ENCODE peak calls at places on chromosomes 11 and 22, in five cellular contexts. One of them, this sample, is unnamed. For H3K27me3 and H3K9me3, the result is how much of the 10 kb centered on the place peaks cover.

GRCh38 chr11:122155765-122156527 is 39.9 kb upstream of the BLID start:
- DNase-seq in CD8-positive, alpha-beta memory T cell: no peak
- DNase-seq in Peyer's patch: no peak
- DNase-seq in uterus: no peak
- DNase-seq in esophagus squamous epithelium: no peak
- DNase-seq in this sample: no peak

GRCh38 chr22:41264408-41264941 is 21.5 kb downstream of the RANGAP1 start:
- DNase-seq in uterus: no peak
- DNase-seq in CD8-positive, alpha-beta memory T cell: no peak
- DNase-seq in Peyer's patch: no peak
- DNase-seq in esophagus squamous epithelium: no peak
- DNase-seq in this sample: no peak

GRCh38 chr22:24950272-24950902 is 2.1 kb upstream of the KIAA1671 start:
- DNase-seq in esophagus squamous epithelium: no peak
- DNase-seq in CD8-positive, alpha-beta memory T cell: no peak
- DNase-seq in Peyer's patch: no peak
- DNase-seq in uterus: no peak
- DNase-seq in this sample: no peak

GRCh38 chr11:10307022-10307410 is 2.1 kb downstream of the ADM start:
- DNase-seq in uterus: no peak
- DNase-seq in CD8-positive, alpha-beta memory T cell: no peak
- DNase-seq in Peyer's patch: no peak
- DNase-seq in esophagus squamous epithelium: no peak
- DNase-seq in this sample: no peak

GRCh38 chr11:44960200-44960845 is 9.6 kb upstream of the TP53I11 start:
- DNase-seq in esophagus squamous epithelium: no peak
- DNase-seq in Peyer's patch: no peak
- DNase-seq in CD8-positive, alpha-beta memory T cell: no peak
- DNase-seq in uterus: no peak
- DNase-seq in this sample: no peak

GRCh38 chr22:37198290-37199102 is 10.4 kb upstream of the C1QTNF6 start:
- DNase-seq in esophagus squamous epithelium: no peak
- DNase-seq in CD8-positive, alpha-beta memory T cell: peak
- DNase-seq in Peyer's patch: peak
- DNase-seq in uterus: peak
- DNase-seq in this sample: no peak

GRCh38 chr11:57487920-57488319 is 27.6 kb downstream of the SLC43A1 start:
- DNase-seq in uterus: no peak
- DNase-seq in esophagus squamous epithelium: no peak
- DNase-seq in CD8-positive, alpha-beta memory T cell: no peak
- DNase-seq in Peyer's patch: no peak
- DNase-seq in this sample: no peak

GRCh38 chr11:8671651-8672062 is 10.8 kb downstream of the TRIM66 start:
- DNase-seq in uterus: peak
- DNase-seq in CD8-positive, alpha-beta memory T cell: no peak
- DNase-seq in esophagus squamous epithelium: no peak
- DNase-seq in Peyer's patch: no peak
- DNase-seq in this sample: peak

GRCh38 chr11:68138256-68138655 is 17.1 kb upstream of the CHKA start:
- DNase-seq in esophagus squamous epithelium: no peak
- DNase-seq in CD8-positive, alpha-beta memory T cell: no peak
- DNase-seq in uterus: no peak
- DNase-seq in Peyer's patch: no peak
- DNase-seq in this sample: no peak

GRCh38 chr11:130638624-130639023 is 190.2 kb downstream of the ADAMTS15 start:
- DNase-seq in Peyer's patch: no peak
- DNase-seq in uterus: no peak
- DNase-seq in esophagus squamous epithelium: no peak
- DNase-seq in CD8-positive, alpha-beta memory T cell: no peak
- DNase-seq in this sample: no peak

GRCh38 chr22:38467904-38468760 is at the start of gene KDELR3:
- DNase-seq in uterus: peak
- DNase-seq in CD8-positive, alpha-beta memory T cell: peak
- DNase-seq in Peyer's patch: peak
- DNase-seq in esophagus squamous epithelium: no peak
- DNase-seq in this sample: no peak

GRCh38 chr11:131275580-131275979 is 94.8 kb upstream of the NTM start:
- DNase-seq in Peyer's patch: no peak
- DNase-seq in esophagus squamous epithelium: no peak
- DNase-seq in uterus: no peak
- DNase-seq in CD8-positive, alpha-beta memory T cell: no peak
- DNase-seq in this sample: no peak

DNA sequence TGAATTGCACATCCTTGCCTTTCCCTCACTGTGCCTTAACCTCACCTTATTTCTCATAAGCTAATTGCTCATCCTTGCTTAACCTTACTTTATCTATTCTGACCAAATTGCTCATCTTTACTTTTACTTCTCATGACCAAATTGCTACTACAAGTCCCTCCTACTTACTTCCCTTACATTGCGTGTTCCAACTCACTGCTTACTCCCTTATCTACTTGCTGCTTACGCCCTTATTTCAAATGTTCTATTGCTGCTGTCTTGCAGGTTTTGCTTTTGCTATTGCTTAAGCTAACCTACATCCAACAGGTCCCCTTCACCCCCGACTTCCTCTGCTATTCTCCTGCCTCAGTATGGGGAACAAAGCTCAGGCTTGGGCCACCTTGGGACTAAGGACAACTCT is 8.0 kb downstream of the OR8B2 start:
- DNase-seq in CD8-positive, alpha-beta memory T cell: no peak
- DNase-seq in Peyer's patch: no peak
- DNase-seq in uterus: no peak
- DNase-seq in esophagus squamous epithelium: no peak
- DNase-seq in this sample: no peak
- H3K27me3 ChIP-seq in CD8-positive, alpha-beta memory T cell: under half
- H3K27me3 ChIP-seq in Peyer's patch: under half
- H3K27me3 ChIP-seq in uterus: under half
- H3K27me3 ChIP-seq in esophagus squamous epithelium: under half
- H3K27me3 ChIP-seq in this sample: under half

DNA sequence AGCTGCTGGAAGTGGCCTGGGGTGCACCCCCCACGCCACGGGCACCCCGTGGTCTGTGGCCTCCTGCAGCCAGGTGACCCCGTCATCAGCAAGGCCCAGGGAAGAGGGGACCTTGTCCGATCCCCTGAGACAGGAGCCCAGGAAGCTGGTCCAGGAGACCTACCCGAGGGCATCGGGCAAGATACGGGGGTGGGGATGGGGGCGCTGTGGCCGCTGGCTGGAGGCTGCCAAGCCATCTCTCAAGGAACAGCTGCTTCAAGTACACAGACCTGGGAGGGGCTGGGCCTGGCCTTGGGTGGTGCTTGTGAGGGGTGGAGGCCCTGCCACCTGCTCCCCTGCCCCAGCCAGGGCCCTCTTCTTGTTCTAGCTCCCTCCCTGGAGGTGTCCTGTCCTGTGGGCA is 1272.1 kb downstream of the BRD1 start:
- DNase-seq in uterus: no peak
- DNase-seq in esophagus squamous epithelium: no peak
- DNase-seq in Peyer's patch: no peak
- DNase-seq in CD8-positive, alpha-beta memory T cell: no peak
- DNase-seq in this sample: no peak
- H3K9me3 ChIP-seq in uterus: under half
- H3K9me3 ChIP-seq in esophagus squamous epithelium: under half
- H3K9me3 ChIP-seq in Peyer's patch: under half
- H3K9me3 ChIP-seq in CD8-positive, alpha-beta memory T cell: under half
- H3K9me3 ChIP-seq in this sample: under half

DNA sequence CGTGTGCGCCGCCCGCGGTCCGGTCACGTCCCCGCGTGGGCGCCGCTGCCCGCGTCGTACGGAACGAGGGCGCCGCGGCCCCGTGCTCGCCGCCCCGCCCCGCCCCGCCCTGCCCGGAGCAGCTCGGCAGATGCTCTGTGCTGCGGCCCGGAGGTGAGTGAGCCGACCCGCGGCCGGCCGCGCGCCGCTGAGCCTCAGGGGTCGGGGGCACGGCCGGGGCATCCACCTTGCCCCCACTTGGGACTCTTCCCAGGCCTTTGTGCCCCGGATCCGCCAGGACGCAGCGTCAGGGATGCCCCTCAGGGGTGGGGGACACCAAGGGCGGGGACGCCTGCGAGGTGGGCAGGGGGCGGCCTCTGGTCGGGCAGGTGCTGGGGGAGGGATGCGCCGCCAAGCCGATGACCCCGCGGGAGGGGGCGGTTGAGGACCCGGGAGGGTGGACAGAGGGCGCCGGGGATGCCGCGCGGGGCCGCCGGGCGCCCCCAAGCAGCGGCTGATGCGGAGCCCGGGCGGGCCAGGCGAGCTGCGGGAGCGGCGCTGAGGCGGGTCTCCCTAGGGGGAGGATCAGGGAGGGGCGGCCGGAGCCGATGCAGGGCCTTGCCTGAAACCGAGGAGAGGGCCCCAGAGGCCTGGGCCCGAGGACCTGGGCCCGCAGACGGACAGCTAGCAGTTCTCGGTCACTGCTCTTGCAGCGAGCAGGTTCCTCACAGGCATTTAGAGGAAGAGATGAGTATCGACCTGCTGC is at the start of gene GNAZ:
- DNase-seq in Peyer's patch: peak
- DNase-seq in uterus: peak
- DNase-seq in esophagus squamous epithelium: no peak
- DNase-seq in CD8-positive, alpha-beta memory T cell: peak
- DNase-seq in this sample: no peak
- H3K4me3 ChIP-seq in Peyer's patch: peak
- H3K4me3 ChIP-seq in uterus: peak
- H3K4me3 ChIP-seq in esophagus squamous epithelium: peak
- H3K4me3 ChIP-seq in CD8-positive, alpha-beta memory T cell: peak
- H3K4me3 ChIP-seq in this sample: peak

DNA sequence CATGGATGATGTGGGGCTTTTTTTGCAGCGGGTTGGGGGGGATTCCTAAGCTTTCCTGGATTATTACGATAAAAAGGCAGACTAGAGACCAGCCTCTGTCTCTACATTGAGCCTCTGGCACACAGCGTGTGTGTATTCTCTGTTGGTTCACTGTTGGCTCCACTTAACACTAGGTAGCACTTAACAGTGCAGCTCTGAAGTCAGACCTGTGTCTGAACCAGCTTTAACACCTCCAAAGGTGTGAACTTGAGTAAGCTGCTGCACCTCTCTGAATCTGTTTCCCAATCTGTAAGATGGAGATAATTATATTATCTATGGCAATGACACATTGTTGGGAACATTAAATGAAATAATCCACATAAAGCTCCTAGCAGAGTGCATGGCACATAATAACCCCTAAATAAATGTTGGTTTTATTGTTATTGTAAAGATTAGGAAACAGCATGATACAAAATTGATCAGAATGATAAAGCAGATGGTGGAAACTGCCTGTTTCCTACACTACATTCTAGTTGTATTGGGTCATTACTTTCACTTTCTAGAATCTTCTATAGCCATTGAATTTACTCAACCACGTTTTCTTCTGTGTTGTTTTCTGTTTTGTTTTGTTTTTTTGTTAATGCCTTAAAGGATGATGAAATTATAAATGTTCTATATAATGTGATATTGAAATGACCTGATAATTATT is 108.4 kb downstream of the ARL14EP start:
- DNase-seq in esophagus squamous epithelium: no peak
- DNase-seq in uterus: no peak
- DNase-seq in Peyer's patch: no peak
- DNase-seq in CD8-positive, alpha-beta memory T cell: no peak
- DNase-seq in this sample: no peak
- H3K27me3 ChIP-seq in esophagus squamous epithelium: under half
- H3K27me3 ChIP-seq in uterus: under half
- H3K27me3 ChIP-seq in Peyer's patch: under half
- H3K27me3 ChIP-seq in CD8-positive, alpha-beta memory T cell: under half
- H3K27me3 ChIP-seq in this sample: under half

DNA sequence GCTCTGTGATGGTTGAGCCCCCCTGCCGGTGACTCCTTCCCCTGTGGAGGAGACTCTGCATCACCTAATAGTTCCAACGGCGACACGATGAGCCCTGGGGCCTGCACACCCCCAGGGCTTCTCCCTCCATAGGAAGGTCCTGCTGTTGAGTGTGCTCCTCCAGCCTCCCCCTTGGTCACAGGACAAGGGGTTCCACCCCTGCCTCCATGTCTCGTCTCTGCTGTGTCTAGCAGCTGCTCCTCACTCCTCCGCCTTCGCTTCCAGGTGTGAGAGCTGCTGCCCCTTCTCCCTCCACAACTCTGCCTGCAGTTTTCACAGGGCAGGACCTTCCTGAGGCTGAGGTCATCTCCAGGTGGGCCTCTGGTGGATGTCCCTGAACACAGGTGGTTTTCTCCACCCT is 1416.1 kb downstream of the TBC1D22A start:
- DNase-seq in esophagus squamous epithelium: no peak
- DNase-seq in uterus: no peak
- DNase-seq in Peyer's patch: no peak
- DNase-seq in CD8-positive, alpha-beta memory T cell: no peak
- DNase-seq in this sample: no peak
- H3K9me3 ChIP-seq in esophagus squamous epithelium: under half
- H3K9me3 ChIP-seq in uterus: under half
- H3K9me3 ChIP-seq in Peyer's patch: under half
- H3K9me3 ChIP-seq in CD8-positive, alpha-beta memory T cell: under half
- H3K9me3 ChIP-seq in this sample: under half

GRCh38 chr11:92528051-92528450 is 303.4 kb downstream of the FAT3 start:
- DNase-seq in uterus: no peak
- DNase-seq in CD8-positive, alpha-beta memory T cell: no peak
- DNase-seq in esophagus squamous epithelium: no peak
- DNase-seq in Peyer's patch: no peak
- DNase-seq in this sample: no peak

GRCh38 chr11:92531051-92531747 is 306.6 kb downstream of the FAT3 start:
- DNase-seq in esophagus squamous epithelium: no peak
- DNase-seq in Peyer's patch: no peak
- DNase-seq in uterus: no peak
- DNase-seq in CD8-positive, alpha-beta memory T cell: no peak
- DNase-seq in this sample: no peak

GRCh38 chr11:92527467-92527866 is 302.8 kb downstream of the FAT3 start:
- DNase-seq in uterus: no peak
- DNase-seq in esophagus squamous epithelium: no peak
- DNase-seq in CD8-positive, alpha-beta memory T cell: no peak
- DNase-seq in Peyer's patch: no peak
- DNase-seq in this sample: no peak
- H3K4me3 ChIP-seq in uterus: no peak
- H3K4me3 ChIP-seq in esophagus squamous epithelium: no peak
- H3K4me3 ChIP-seq in CD8-positive, alpha-beta memory T cell: no peak
- H3K4me3 ChIP-seq in Peyer's patch: no peak
- H3K4me3 ChIP-seq in this sample: peak